ENCODE peak calls at places on chromosomes 7 and 10, in seven cellular contexts. P, X, Y, F, I, L and B are unnamed samples.
A peak's percentile ranks its signal among the peaks of the same experiment; 100 is the strongest.

GRCh38 chr7:7761340-7761973 is 43.0 kb upstream of the RPA3 start:
- DNase-seq in P (peak; percentile 73), L (peak; percentile 16), I (no peak), X (peak; percentile 74), Y (peak; percentile 49), F (no peak), B (peak; percentile 65)

GRCh38 chr7:148941598-148942280 is 57.6 kb upstream of the EZH2 start:
- DNase-seq in L (peak; percentile 89), Y (peak; percentile 82), P (peak; percentile 75), I (peak; percentile 56), X (peak; percentile 50), F (peak; percentile 79), B (peak; percentile 69)

GRCh38 chr10:14571866-14572507 is 202.7 kb downstream of the FAM107B start:
- DNase-seq in X (peak; percentile 46), P (peak; percentile 72), I (peak; percentile 81), L (peak; percentile 32), Y (peak; percentile 77), F (no peak), B (peak; percentile 78)

GRCh38 chr7:75962607-75963382 is 31.6 kb downstream of the TMEM120A start:
- DNase-seq in L (no peak), X (peak; percentile 86), Y (peak; percentile 9), F (peak; percentile 71), P (no peak), I (peak; percentile 28), B (peak; percentile 77)

GRCh38 chr7:128405345-128406146 is 4.2 kb downstream of the IMPDH1 start:
- DNase-seq in I (peak; percentile 56), Y (peak; percentile 74), X (peak; percentile 38), L (peak; percentile 69), P (peak; percentile 43), F (peak; percentile 87), B (peak; percentile 38)

GRCh38 chr10:34176351-34176750 is 638.7 kb downstream of the PARD3 start:
- DNase-seq in X (no peak), P (no peak), F (no peak), Y (no peak), L (no peak), I (no peak), B (no peak)

GRCh38 chr7:41292457-41292856 is 410.4 kb downstream of the INHBA start:
- DNase-seq in F (no peak), Y (no peak), P (peak; percentile 93), I (no peak), L (no peak), X (no peak), B (no peak)

GRCh38 chr10:3763035-3763456 is 22.0 kb downstream of the KLF6 start:
- DNase-seq in P (peak; percentile 85), Y (peak; percentile 2), L (no peak), I (no peak), X (no peak), F (no peak), B (peak; percentile 50)

GRCh38 chr10:132131581-132132250 is 55.0 kb upstream of the DPYSL4 start:
- DNase-seq in X (no peak), P (no peak), L (no peak), Y (no peak), I (peak; percentile 13), F (no peak), B (no peak)

GRCh38 chr10:13099144-13099665 is 758 bp upstream of the OPTN start:
- DNase-seq in I (peak; percentile 48), F (peak; percentile 87), Y (peak; percentile 84), L (peak; percentile 20), X (peak; percentile 71), P (peak; percentile 35), B (peak; percentile 66)

GRCh38 chr7:35755711-35756110 is 45.1 kb upstream of the SEPTIN7 start:
- DNase-seq in I (no peak), X (peak; percentile 43), Y (no peak), L (no peak), P (no peak), F (no peak), B (no peak)

GRCh38 chr7:38973760-38974159 is 3.9 kb upstream of the POU6F2 start:
- DNase-seq in I (no peak), P (no peak), X (no peak), L (no peak), F (no peak), Y (no peak), B (no peak)

GRCh38 chr10:66322261-66322660 is 603.6 kb upstream of the LRRTM3 start:
- DNase-seq in L (no peak), P (peak; percentile 81), I (peak; percentile 23), X (no peak), F (peak; percentile 35), Y (peak; percentile 6), B (peak; percentile 40)

GRCh38 chr10:18043148-18043547 is 91.4 kb downstream of the SLC39A12 start:
- DNase-seq in F (no peak), I (no peak), Y (no peak), X (peak; percentile 15), L (no peak), P (peak; percentile 46), B (peak; percentile 41)

GRCh38 chr7:14380881-14381280 is 391.4 kb upstream of the ETV1 start:
- DNase-seq in I (no peak), L (no peak), X (no peak), Y (no peak), F (no peak), P (no peak), B (peak; percentile 10)

GRCh38 chr7:45583296-45583695 is 9.1 kb downstream of the ADCY1 start:
- DNase-seq in I (no peak), L (no peak), X (no peak), F (no peak), P (no peak), Y (no peak), B (no peak)
- H3K4me3 ChIP-seq in I (no peak overlapping the region), L (no peak overlapping the region), X (no peak overlapping the region), F (no peak overlapping the region), P (no peak overlapping the region), Y (no peak overlapping the region), B (no peak overlapping the region)

GRCh38 chr10:26860542-26861325 is at the start of gene ABI1:
- DNase-seq in P (peak; percentile 96), F (peak; percentile 100), X (peak; percentile 99), L (peak; percentile 98), I (peak; percentile 98), Y (peak; percentile 99), B (peak; percentile 98)
- TF ChIP-seq CTCF in P (no peak), F (peak; percentile 72), X (peak; percentile 67), L (peak; percentile 68), I (peak; percentile 35), Y (peak; percentile 93), B (peak; percentile 58)

GRCh38 chr7:28180031-28180363 is 598 bp downstream of the JAZF1 start:
- DNase-seq in I (no peak), F (no peak), L (no peak), Y (no peak), P (no peak), X (no peak), B (no peak)
- H3K4me3 ChIP-seq in I (peak overlapping the region; percentile 78), F (peak overlapping the region; percentile 78), L (peak overlapping the region; percentile 70), Y (peak overlapping the region; percentile 93), P (peak overlapping the region; percentile 77), X (peak overlapping the region; percentile 89), B (peak overlapping the region; percentile 79)

DNA sequence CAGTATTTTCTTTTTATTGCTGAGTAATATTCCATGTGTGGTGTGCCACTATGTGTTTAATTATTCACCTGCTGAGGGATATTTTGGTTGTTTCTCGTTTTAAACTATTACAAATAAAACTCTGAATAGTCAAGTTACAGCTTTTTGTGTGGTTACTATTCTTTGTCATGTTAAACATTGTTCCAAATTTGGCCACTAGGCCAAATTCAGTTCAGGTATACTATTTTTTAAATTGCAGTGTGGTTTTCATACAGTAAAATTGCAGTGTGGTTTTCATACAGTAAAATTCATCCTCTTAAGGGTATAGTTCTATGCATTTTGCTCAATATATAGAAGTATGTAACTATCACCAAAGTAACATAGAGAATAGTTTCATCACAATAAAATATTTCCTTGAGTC is 97.4 kb upstream of the FAM3C start:
- DNase-seq in X (no peak), F (no peak), I (no peak), P (no peak), Y (no peak), L (no peak), B (no peak)
- TF ChIP-seq CTCF in X (no peak), F (peak; percentile 15), I (no peak), P (no peak), Y (no peak), L (no peak), B (no peak)

GRCh38 chr7:98990356-98990755 is 112.0 kb downstream of the TRRAP start:
- DNase-seq in F (no peak), L (no peak), I (no peak), Y (no peak), P (no peak), X (no peak), B (no peak)
- H3K4me3 ChIP-seq in F (no peak overlapping the region), L (no peak overlapping the region), I (no peak overlapping the region), Y (no peak overlapping the region), P (no peak overlapping the region), X (no peak overlapping the region), B (no peak overlapping the region)

GRCh38 chr7:92988051-92988450 is 129.7 kb downstream of the SAMD9 start:
- DNase-seq in L (no peak), Y (peak; percentile 51), X (peak; percentile 65), P (peak; percentile 51), I (no peak), F (peak; percentile 23), B (peak; percentile 20)
- TF ChIP-seq CTCF in L (peak; percentile 35), Y (peak; percentile 46), X (peak; percentile 31), P (peak; percentile 75), I (peak; percentile 32), F (peak; percentile 48), B (peak; percentile 46)

GRCh38 chr10:68327889-68328786 is 3.7 kb upstream of the HNRNPH3 start:
- DNase-seq in F (peak; percentile 70), Y (peak; percentile 63), X (peak; percentile 83), I (no peak), L (no peak), P (no peak), B (peak; percentile 80)
- H3K4me3 ChIP-seq in F (peak overlapping the region; percentile 3), Y (no peak overlapping the region), X (no peak overlapping the region), I (peak overlapping the region; percentile 33), L (no peak overlapping the region), P (no peak overlapping the region), B (peak overlapping the region; percentile 9)

GRCh38 chr10:101043356-101043707 is 12.3 kb downstream of the SFXN3 start:
- DNase-seq in L (no peak), I (no peak), P (no peak), X (no peak), Y (no peak), F (no peak), B (peak; percentile 45)

GRCh38 chr10:101042667-101043355 is 11.8 kb downstream of the SFXN3 start:
- DNase-seq in L (peak; percentile 91), F (peak; percentile 98), X (peak; percentile 98), Y (peak; percentile 98), I (peak; percentile 98), P (peak; percentile 95), B (peak; percentile 95)

GRCh38 chr10:101041252-101041761 is 10.3 kb downstream of the SFXN3 start:
- DNase-seq in I (peak; percentile 67), F (peak; percentile 89), X (peak; percentile 93), Y (peak; percentile 92), P (peak; percentile 74), L (peak; percentile 82), B (peak; percentile 92)

GRCh38 chr10:101040851-101041250 is 9.8 kb downstream of the SFXN3 start:
- DNase-seq in Y (no peak), X (no peak), P (no peak), F (no peak), L (no peak), I (no peak), B (no peak)

GRCh38 chr10:101042118-101042517 is 11.1 kb downstream of the SFXN3 start:
- DNase-seq in Y (no peak), P (no peak), L (no peak), X (no peak), I (no peak), F (no peak), B (no peak)
- TF ChIP-seq CTCF in Y (no peak), P (no peak), L (no peak), X (no peak), I (no peak), F (no peak), B (no peak)